ENCODE peak calls at places on chromosomes 1 and 21, in six cellular contexts. One of them, this sample, is unnamed.

GRCh38 chr1:27741124-27741523 is 15.4 kb downstream of the FAM76A start:
- DNase-seq in left lung: no peak
- DNase-seq in Panc1: no peak
- DNase-seq in breast epithelium: no peak
- DNase-seq in heart right ventricle: no peak
- DNase-seq in pancreas: no peak
- DNase-seq in this sample: no peak

GRCh38 chr1:229230136-229230892 is 40.6 kb upstream of the RAB4A start:
- DNase-seq in left lung: no peak
- DNase-seq in Panc1: no peak
- DNase-seq in breast epithelium: no peak
- DNase-seq in heart right ventricle: no peak
- DNase-seq in pancreas: no peak
- DNase-seq in this sample: no peak

GRCh38 chr1:80633947-80634710 is 1166.6 kb upstream of the ADGRL2 start:
- DNase-seq in left lung: no peak
- DNase-seq in Panc1: no peak
- DNase-seq in breast epithelium: no peak
- DNase-seq in heart right ventricle: no peak
- DNase-seq in pancreas: no peak
- DNase-seq in this sample: no peak

GRCh38 chr1:237386362-237387143 is 344.6 kb downstream of the RYR2 start:
- DNase-seq in left lung: no peak
- DNase-seq in Panc1: peak
- DNase-seq in breast epithelium: no peak
- DNase-seq in heart right ventricle: no peak
- DNase-seq in pancreas: no peak
- DNase-seq in this sample: no peak

GRCh38 chr1:183642166-183642565 is 6.6 kb upstream of the ARPC5 start:
- DNase-seq in left lung: no peak
- DNase-seq in Panc1: no peak
- DNase-seq in breast epithelium: no peak
- DNase-seq in heart right ventricle: no peak
- DNase-seq in pancreas: no peak
- DNase-seq in this sample: no peak

GRCh38 chr1:183804916-183805734 is at the start of gene RGL1:
- DNase-seq in left lung: peak
- DNase-seq in Panc1: peak
- DNase-seq in breast epithelium: peak
- DNase-seq in heart right ventricle: peak
- DNase-seq in pancreas: peak
- DNase-seq in this sample: peak

GRCh38 chr21:29233611-29234540 is 64.8 kb upstream of the BACH1 start:
- DNase-seq in left lung: no peak
- DNase-seq in Panc1: no peak
- DNase-seq in breast epithelium: no peak
- DNase-seq in heart right ventricle: no peak
- DNase-seq in pancreas: no peak
- DNase-seq in this sample: no peak

GRCh38 chr1:39509360-39510009 is 18.0 kb downstream of the BMP8A start:
- DNase-seq in left lung: no peak
- DNase-seq in Panc1: no peak
- DNase-seq in breast epithelium: no peak
- DNase-seq in heart right ventricle: peak
- DNase-seq in pancreas: peak
- DNase-seq in this sample: no peak

GRCh38 chr1:232150770-232151548 is 479.0 kb downstream of the SIPA1L2 start:
- DNase-seq in left lung: no peak
- DNase-seq in Panc1: no peak
- DNase-seq in breast epithelium: no peak
- DNase-seq in heart right ventricle: no peak
- DNase-seq in pancreas: no peak
- DNase-seq in this sample: no peak

GRCh38 chr1:170030212-170030611 is 44.3 kb downstream of the KIFAP3 start:
- DNase-seq in left lung: no peak
- DNase-seq in Panc1: no peak
- DNase-seq in breast epithelium: no peak
- DNase-seq in heart right ventricle: no peak
- DNase-seq in pancreas: no peak
- DNase-seq in this sample: no peak

GRCh38 chr1:81703352-81703735 is 97.4 kb upstream of the ADGRL2 start:
- DNase-seq in left lung: no peak
- DNase-seq in Panc1: no peak
- DNase-seq in breast epithelium: no peak
- DNase-seq in heart right ventricle: no peak
- DNase-seq in pancreas: no peak
- DNase-seq in this sample: no peak

GRCh38 chr1:5911157-5911556 is 81.1 kb downstream of the NPHP4 start:
- DNase-seq in left lung: no peak
- DNase-seq in Panc1: no peak
- DNase-seq in breast epithelium: no peak
- DNase-seq in heart right ventricle: no peak
- DNase-seq in pancreas: no peak
- DNase-seq in this sample: no peak

GRCh38 chr1:18929686-18930085 is 26.8 kb downstream of the IFFO2 start:
- DNase-seq in left lung: no peak
- DNase-seq in Panc1: no peak
- DNase-seq in breast epithelium: no peak
- DNase-seq in heart right ventricle: no peak
- DNase-seq in pancreas: no peak
- DNase-seq in this sample: no peak

GRCh38 chr1:116113615-116114014 is 2.4 kb downstream of the MAB21L3 start:
- DNase-seq in left lung: no peak
- DNase-seq in Panc1: no peak
- DNase-seq in breast epithelium: no peak
- DNase-seq in heart right ventricle: no peak
- DNase-seq in pancreas: no peak
- DNase-seq in this sample: no peak

GRCh38 chr1:112878321-112878720 is 77.7 kb downstream of the SLC16A1 start:
- DNase-seq in left lung: no peak
- DNase-seq in Panc1: no peak
- DNase-seq in breast epithelium: no peak
- DNase-seq in heart right ventricle: no peak
- DNase-seq in pancreas: no peak
- DNase-seq in this sample: no peak

GRCh38 chr1:51675177-51675780 is 58.4 kb downstream of the OSBPL9 start:
- DNase-seq in left lung: no peak
- DNase-seq in Panc1: no peak
- DNase-seq in breast epithelium: no peak
- DNase-seq in heart right ventricle: no peak
- DNase-seq in pancreas: no peak
- DNase-seq in this sample: no peak

GRCh38 chr1:75165264-75165663 is 31.1 kb downstream of the LHX8 start:
- DNase-seq in left lung: no peak
- DNase-seq in Panc1: no peak
- DNase-seq in breast epithelium: no peak
- DNase-seq in heart right ventricle: no peak
- DNase-seq in pancreas: no peak
- DNase-seq in this sample: no peak

GRCh38 chr1:22507582-22507981 is 55.7 kb upstream of the EPHA8 start:
- DNase-seq in left lung: no peak
- DNase-seq in Panc1: no peak
- DNase-seq in breast epithelium: no peak
- DNase-seq in heart right ventricle: no peak
- DNase-seq in pancreas: no peak
- DNase-seq in this sample: no peak

GRCh38 chr1:225343618-225344017 is 84.2 kb downstream of the LBR start:
- DNase-seq in left lung: no peak
- DNase-seq in Panc1: no peak
- DNase-seq in breast epithelium: no peak
- DNase-seq in heart right ventricle: no peak
- DNase-seq in pancreas: no peak
- DNase-seq in this sample: no peak

GRCh38 chr1:19762175-19762779 is 37.4 kb downstream of the TMCO4 start:
- DNase-seq in left lung: no peak
- DNase-seq in Panc1: peak
- DNase-seq in breast epithelium: no peak
- DNase-seq in heart right ventricle: no peak
- DNase-seq in pancreas: no peak
- DNase-seq in this sample: no peak

GRCh38 chr21:45465611-45466329 is 60.8 kb downstream of the COL18A1 start:
- DNase-seq in left lung: peak
- DNase-seq in Panc1: no peak
- DNase-seq in breast epithelium: no peak
- DNase-seq in heart right ventricle: peak
- DNase-seq in pancreas: no peak
- DNase-seq in this sample: no peak

GRCh38 chr1:37482796-37483744 is 8.7 kb downstream of the ZC3H12A start:
- DNase-seq in left lung: no peak
- DNase-seq in Panc1: no peak
- DNase-seq in breast epithelium: no peak
- DNase-seq in heart right ventricle: peak
- DNase-seq in pancreas: no peak
- DNase-seq in this sample: no peak

GRCh38 chr1:41535236-41535720 is 50.8 kb upstream of the EDN2 start:
- DNase-seq in left lung: peak
- DNase-seq in Panc1: no peak
- DNase-seq in breast epithelium: no peak
- DNase-seq in heart right ventricle: no peak
- DNase-seq in pancreas: no peak
- DNase-seq in this sample: no peak

GRCh38 chr1:33042836-33043235 is 6.2 kb upstream of the AK2 start:
- DNase-seq in left lung: no peak
- DNase-seq in Panc1: no peak
- DNase-seq in breast epithelium: no peak
- DNase-seq in heart right ventricle: no peak
- DNase-seq in pancreas: no peak
- DNase-seq in this sample: no peak

GRCh38 chr1:241499910-241500309 is 19.6 kb downstream of the FH start:
- DNase-seq in left lung: no peak
- DNase-seq in Panc1: no peak
- DNase-seq in breast epithelium: no peak
- DNase-seq in heart right ventricle: no peak
- DNase-seq in pancreas: no peak
- DNase-seq in this sample: no peak

GRCh38 chr1:234851450-234852438 is 241.8 kb upstream of the IRF2BP2 start:
- DNase-seq in left lung: peak
- DNase-seq in Panc1: no peak
- DNase-seq in breast epithelium: no peak
- DNase-seq in heart right ventricle: no peak
- DNase-seq in pancreas: no peak
- DNase-seq in this sample: no peak

GRCh38 chr1:155086182-155086741 is 7.6 kb downstream of the EFNA3 start:
- DNase-seq in left lung: peak
- DNase-seq in Panc1: no peak
- DNase-seq in breast epithelium: peak
- DNase-seq in heart right ventricle: peak
- DNase-seq in pancreas: no peak
- DNase-seq in this sample: peak

DNA sequence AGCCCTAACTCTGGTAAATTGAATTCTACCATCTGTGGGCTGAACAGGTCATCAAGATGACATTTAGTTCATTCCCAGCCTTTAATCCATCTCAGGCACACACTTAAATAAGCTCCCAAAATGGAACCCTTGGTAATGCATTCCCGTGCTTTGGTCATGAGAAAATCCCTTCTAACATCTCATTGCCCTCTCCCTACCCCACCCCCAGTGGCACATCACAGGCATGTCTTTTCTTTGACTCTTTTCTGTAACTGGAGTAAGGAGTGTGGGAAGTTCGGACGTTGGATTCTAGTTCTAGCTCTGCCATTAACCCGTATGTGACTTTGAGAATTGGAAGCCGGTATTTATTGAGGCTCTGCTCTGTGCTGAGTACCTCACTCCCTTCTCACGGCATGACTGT is 13.3 kb upstream of the MYOG start:
- DNase-seq in left lung: no peak
- DNase-seq in Panc1: no peak
- DNase-seq in breast epithelium: no peak
- DNase-seq in heart right ventricle: no peak
- DNase-seq in pancreas: no peak
- DNase-seq in this sample: no peak
- H3K27ac ChIP-seq in left lung: no peak
- H3K27ac ChIP-seq in Panc1: no peak
- H3K27ac ChIP-seq in breast epithelium: no peak
- H3K27ac ChIP-seq in heart right ventricle: no peak
- H3K27ac ChIP-seq in pancreas: no peak
- H3K27ac ChIP-seq in this sample: no peak

GRCh38 chr1:110428961-110429360 is 21.5 kb upstream of the LAMTOR5 start:
- DNase-seq in left lung: no peak
- DNase-seq in Panc1: no peak
- DNase-seq in breast epithelium: no peak
- DNase-seq in heart right ventricle: no peak
- DNase-seq in pancreas: no peak
- DNase-seq in this sample: no peak

GRCh38 chr1:110425611-110426152 is 18.2 kb upstream of the LAMTOR5 start:
- DNase-seq in left lung: no peak
- DNase-seq in Panc1: no peak
- DNase-seq in breast epithelium: no peak
- DNase-seq in heart right ventricle: peak
- DNase-seq in pancreas: no peak
- DNase-seq in this sample: peak

GRCh38 chr1:110426854-110427253 is 19.4 kb upstream of the LAMTOR5 start:
- DNase-seq in left lung: no peak
- DNase-seq in Panc1: no peak
- DNase-seq in breast epithelium: no peak
- DNase-seq in heart right ventricle: no peak
- DNase-seq in pancreas: no peak
- DNase-seq in this sample: no peak

GRCh38 chr1:110424699-110425098 is 17.2 kb upstream of the LAMTOR5 start:
- DNase-seq in left lung: no peak
- DNase-seq in Panc1: no peak
- DNase-seq in breast epithelium: no peak
- DNase-seq in heart right ventricle: no peak
- DNase-seq in pancreas: no peak
- DNase-seq in this sample: no peak

GRCh38 chr1:110425196-110425595 is 17.7 kb upstream of the LAMTOR5 start:
- DNase-seq in left lung: no peak
- DNase-seq in Panc1: no peak
- DNase-seq in breast epithelium: no peak
- DNase-seq in heart right ventricle: peak
- DNase-seq in pancreas: no peak
- DNase-seq in this sample: no peak
- H3K27ac ChIP-seq in left lung: no peak
- H3K27ac ChIP-seq in Panc1: no peak
- H3K27ac ChIP-seq in breast epithelium: peak
- H3K27ac ChIP-seq in heart right ventricle: peak
- H3K27ac ChIP-seq in pancreas: no peak
- H3K27ac ChIP-seq in this sample: no peak

DNA sequence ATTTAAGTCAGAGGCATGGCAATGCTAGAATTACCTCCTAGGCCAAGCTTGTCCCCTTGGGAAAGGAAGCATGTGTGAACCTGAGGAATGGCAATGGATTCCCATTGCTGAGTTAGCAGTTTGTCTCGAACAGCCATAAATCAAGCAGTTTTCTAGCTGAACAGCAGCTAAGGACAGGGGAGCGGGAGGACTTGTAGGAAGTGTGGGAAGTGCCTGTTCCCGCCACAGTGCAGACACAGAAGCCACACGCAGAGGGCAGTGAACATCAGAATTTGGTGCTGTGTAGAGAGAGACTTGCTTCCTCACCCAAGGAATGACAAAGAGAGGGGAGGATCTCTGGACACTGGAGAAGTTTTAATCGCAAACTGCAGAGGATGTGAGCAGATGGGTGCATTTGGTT is 3.8 kb downstream of the PHGDH start:
- DNase-seq in left lung: no peak
- DNase-seq in Panc1: no peak
- DNase-seq in breast epithelium: no peak
- DNase-seq in heart right ventricle: no peak
- DNase-seq in pancreas: peak
- DNase-seq in this sample: peak
- H3K27ac ChIP-seq in left lung: no peak
- H3K27ac ChIP-seq in Panc1: no peak
- H3K27ac ChIP-seq in breast epithelium: no peak
- H3K27ac ChIP-seq in heart right ventricle: no peak
- H3K27ac ChIP-seq in pancreas: peak
- H3K27ac ChIP-seq in this sample: peak

GRCh38 chr1:199041173-199041914 is 402.5 kb downstream of the PTPRC start:
- DNase-seq in left lung: no peak
- DNase-seq in Panc1: no peak
- DNase-seq in breast epithelium: no peak
- DNase-seq in heart right ventricle: no peak
- DNase-seq in pancreas: no peak
- DNase-seq in this sample: no peak
- H3K27ac ChIP-seq in left lung: no peak
- H3K27ac ChIP-seq in Panc1: no peak
- H3K27ac ChIP-seq in breast epithelium: no peak
- H3K27ac ChIP-seq in heart right ventricle: no peak
- H3K27ac ChIP-seq in pancreas: no peak
- H3K27ac ChIP-seq in this sample: no peak

This sample was measured in substantia nigra.